ENCODE peak calls at places on chromosomes 4 and X, in seven cellular contexts. One of them, this sample, is unnamed.

GRCh38 chrX:85084770-85085393 is 81.2 kb downstream of the APOOL start:
- DNase-seq in WTC11: no peak
- DNase-seq in Calu3: peak
- DNase-seq in Panc1: no peak
- DNase-seq in fibroblast of the aortic adventitia: peak
- DNase-seq in fibroblast of mammary gland: peak
- DNase-seq in AG10803: peak
- DNase-seq in this sample: no peak

GRCh38 chr4:138639018-138639876 is 376.3 kb upstream of the NOCT start:
- DNase-seq in Calu3: no peak
- DNase-seq in WTC11: no peak
- DNase-seq in Panc1: no peak
- DNase-seq in fibroblast of mammary gland: peak
- DNase-seq in fibroblast of the aortic adventitia: peak
- DNase-seq in AG10803: peak
- DNase-seq in this sample: no peak

GRCh38 chr4:56310401-56310800 is 76.9 kb downstream of the AASDH start:
- DNase-seq in Calu3: no peak
- DNase-seq in fibroblast of mammary gland: no peak
- DNase-seq in WTC11: no peak
- DNase-seq in fibroblast of the aortic adventitia: no peak
- DNase-seq in AG10803: no peak
- DNase-seq in Panc1: no peak
- DNase-seq in this sample: no peak

GRCh38 chr4:54277691-54278090 is 48.6 kb downstream of the PDGFRA start:
- DNase-seq in Panc1: no peak
- DNase-seq in fibroblast of the aortic adventitia: peak
- DNase-seq in Calu3: peak
- DNase-seq in fibroblast of mammary gland: peak
- DNase-seq in WTC11: no peak
- DNase-seq in AG10803: peak
- DNase-seq in this sample: no peak

GRCh38 chr4:128285085-128286023 is 2.3 kb downstream of the PGRMC2 start:
- DNase-seq in WTC11: no peak
- DNase-seq in AG10803: peak
- DNase-seq in fibroblast of mammary gland: peak
- DNase-seq in Panc1: no peak
- DNase-seq in Calu3: no peak
- DNase-seq in fibroblast of the aortic adventitia: peak
- DNase-seq in this sample: no peak

GRCh38 chr4:110865611-110866254 is 242.9 kb upstream of the PITX2 start:
- DNase-seq in fibroblast of the aortic adventitia: peak
- DNase-seq in WTC11: no peak
- DNase-seq in Panc1: no peak
- DNase-seq in fibroblast of mammary gland: peak
- DNase-seq in Calu3: no peak
- DNase-seq in AG10803: peak
- DNase-seq in this sample: no peak

GRCh38 chr4:147924604-147925412 is 192.9 kb downstream of the ARHGAP10 start:
- DNase-seq in AG10803: peak
- DNase-seq in WTC11: peak
- DNase-seq in fibroblast of the aortic adventitia: peak
- DNase-seq in Calu3: peak
- DNase-seq in Panc1: no peak
- DNase-seq in fibroblast of mammary gland: peak
- DNase-seq in this sample: peak

GRCh38 chr4:73917081-73917501 is 47.9 kb downstream of the CXCL1 start:
- DNase-seq in AG10803: peak
- DNase-seq in Panc1: no peak
- DNase-seq in fibroblast of mammary gland: peak
- DNase-seq in fibroblast of the aortic adventitia: peak
- DNase-seq in WTC11: no peak
- DNase-seq in Calu3: no peak
- DNase-seq in this sample: no peak

GRCh38 chr4:2791518-2792395 is 1.1 kb upstream of the SH3BP2 start:
- DNase-seq in fibroblast of mammary gland: no peak
- DNase-seq in Panc1: no peak
- DNase-seq in Calu3: no peak
- DNase-seq in AG10803: no peak
- DNase-seq in WTC11: no peak
- DNase-seq in fibroblast of the aortic adventitia: no peak
- DNase-seq in this sample: peak

GRCh38 chrX:2401590-2402360 is 99.0 kb downstream of the DHRSX start:
- DNase-seq in WTC11: no peak
- DNase-seq in Panc1: no peak
- DNase-seq in fibroblast of mammary gland: no peak
- DNase-seq in AG10803: peak
- DNase-seq in Calu3: no peak
- DNase-seq in fibroblast of the aortic adventitia: no peak
- DNase-seq in this sample: no peak

GRCh38 chrX:29691044-29691443 is 524.3 kb upstream of the MAGEB2 start:
- DNase-seq in AG10803: no peak
- DNase-seq in fibroblast of the aortic adventitia: no peak
- DNase-seq in Panc1: no peak
- DNase-seq in fibroblast of mammary gland: no peak
- DNase-seq in WTC11: no peak
- DNase-seq in Calu3: no peak
- DNase-seq in this sample: no peak

GRCh38 chr4:182569561-182569960 is 326.4 kb downstream of the TENM3 start:
- DNase-seq in fibroblast of the aortic adventitia: no peak
- DNase-seq in fibroblast of mammary gland: no peak
- DNase-seq in Panc1: no peak
- DNase-seq in Calu3: no peak
- DNase-seq in WTC11: no peak
- DNase-seq in AG10803: no peak
- DNase-seq in this sample: no peak

GRCh38 chr4:96228463-96228862 is 388.6 kb downstream of the PDHA2 start:
- DNase-seq in fibroblast of the aortic adventitia: no peak
- DNase-seq in AG10803: no peak
- DNase-seq in Panc1: no peak
- DNase-seq in Calu3: no peak
- DNase-seq in fibroblast of mammary gland: no peak
- DNase-seq in WTC11: no peak
- DNase-seq in this sample: no peak

GRCh38 chr4:646460-646859 is 21.1 kb downstream of the PDE6B start:
- DNase-seq in fibroblast of the aortic adventitia: no peak
- DNase-seq in WTC11: no peak
- DNase-seq in fibroblast of mammary gland: no peak
- DNase-seq in Calu3: no peak
- DNase-seq in AG10803: no peak
- DNase-seq in Panc1: no peak
- DNase-seq in this sample: no peak

GRCh38 chr4:124722069-124722468 is 9.5 kb upstream of the ANKRD50 start:
- DNase-seq in Panc1: no peak
- DNase-seq in WTC11: no peak
- DNase-seq in Calu3: no peak
- DNase-seq in fibroblast of the aortic adventitia: peak
- DNase-seq in fibroblast of mammary gland: peak
- DNase-seq in AG10803: no peak
- DNase-seq in this sample: no peak

GRCh38 chr4:138891610-138892009 is 124.0 kb upstream of the NOCT start:
- DNase-seq in Calu3: no peak
- DNase-seq in Panc1: no peak
- DNase-seq in AG10803: peak
- DNase-seq in fibroblast of the aortic adventitia: no peak
- DNase-seq in WTC11: no peak
- DNase-seq in fibroblast of mammary gland: no peak
- DNase-seq in this sample: peak

GRCh38 chr4:185224597-185224996 is 15.2 kb downstream of the SNX25 start:
- DNase-seq in Calu3: no peak
- DNase-seq in fibroblast of mammary gland: no peak
- DNase-seq in WTC11: no peak
- DNase-seq in AG10803: no peak
- DNase-seq in Panc1: no peak
- DNase-seq in fibroblast of the aortic adventitia: no peak
- DNase-seq in this sample: no peak

GRCh38 chr4:98641393-98641792 is 17.0 kb downstream of the TSPAN5 start:
- DNase-seq in fibroblast of the aortic adventitia: no peak
- DNase-seq in Calu3: no peak
- DNase-seq in WTC11: no peak
- DNase-seq in fibroblast of mammary gland: no peak
- DNase-seq in AG10803: no peak
- DNase-seq in Panc1: no peak
- DNase-seq in this sample: no peak

GRCh38 chr4:98638661-98639060 is 19.8 kb downstream of the TSPAN5 start:
- DNase-seq in fibroblast of the aortic adventitia: no peak
- DNase-seq in Calu3: no peak
- DNase-seq in AG10803: no peak
- DNase-seq in Panc1: no peak
- DNase-seq in WTC11: no peak
- DNase-seq in fibroblast of mammary gland: peak
- DNase-seq in this sample: no peak

GRCh38 chr4:98639523-98639922 is 18.9 kb downstream of the TSPAN5 start:
- DNase-seq in fibroblast of mammary gland: no peak
- DNase-seq in AG10803: no peak
- DNase-seq in WTC11: no peak
- DNase-seq in Panc1: no peak
- DNase-seq in fibroblast of the aortic adventitia: peak
- DNase-seq in Calu3: no peak
- DNase-seq in this sample: no peak

GRCh38 chr4:98641906-98642668 is 16.3 kb downstream of the TSPAN5 start:
- DNase-seq in AG10803: peak
- DNase-seq in WTC11: no peak
- DNase-seq in Calu3: no peak
- DNase-seq in fibroblast of the aortic adventitia: peak
- DNase-seq in Panc1: no peak
- DNase-seq in fibroblast of mammary gland: no peak
- DNase-seq in this sample: no peak

DNA sequence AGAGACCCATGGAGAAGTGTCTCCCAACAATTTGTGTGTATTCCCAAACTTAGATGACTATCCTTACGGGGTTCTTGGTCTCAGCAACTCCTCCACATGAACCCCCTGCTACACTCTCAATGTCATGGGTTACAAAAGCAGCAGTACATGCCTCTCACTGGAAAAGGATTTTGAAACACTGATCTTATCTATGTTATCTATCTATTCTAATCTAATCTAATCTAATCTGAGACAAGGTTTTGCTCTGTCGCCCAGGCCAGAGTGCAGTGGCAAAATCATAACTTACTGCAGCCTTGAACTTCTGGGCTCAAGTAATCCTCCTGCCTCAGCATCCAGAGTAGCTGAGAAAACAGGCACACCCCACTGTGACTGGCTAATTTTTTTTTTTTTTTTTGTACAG is 19.3 kb downstream of the TSPAN5 start:
- DNase-seq in Calu3: no peak
- DNase-seq in fibroblast of mammary gland: no peak
- DNase-seq in Panc1: no peak
- DNase-seq in WTC11: no peak
- DNase-seq in fibroblast of the aortic adventitia: peak
- DNase-seq in AG10803: no peak
- DNase-seq in this sample: no peak
- TF ChIP-seq CTCF in Calu3: no peak
- TF ChIP-seq CTCF in fibroblast of mammary gland: no peak
- TF ChIP-seq CTCF in Panc1: no peak
- TF ChIP-seq CTCF in WTC11: no peak
- TF ChIP-seq CTCF in fibroblast of the aortic adventitia: no peak
- TF ChIP-seq CTCF in AG10803: no peak
- TF ChIP-seq CTCF in this sample: no peak

GRCh38 chr4:88215351-88215750 is 56.9 kb upstream of the ABCG2 start:
- DNase-seq in Panc1: no peak
- DNase-seq in fibroblast of mammary gland: peak
- DNase-seq in fibroblast of the aortic adventitia: no peak
- DNase-seq in AG10803: no peak
- DNase-seq in WTC11: no peak
- DNase-seq in Calu3: no peak
- DNase-seq in this sample: no peak
- TF ChIP-seq CTCF in Panc1: no peak
- TF ChIP-seq CTCF in fibroblast of mammary gland: no peak
- TF ChIP-seq CTCF in fibroblast of the aortic adventitia: no peak
- TF ChIP-seq CTCF in AG10803: no peak
- TF ChIP-seq CTCF in WTC11: no peak
- TF ChIP-seq CTCF in Calu3: no peak
- TF ChIP-seq CTCF in this sample: no peak

DNA sequence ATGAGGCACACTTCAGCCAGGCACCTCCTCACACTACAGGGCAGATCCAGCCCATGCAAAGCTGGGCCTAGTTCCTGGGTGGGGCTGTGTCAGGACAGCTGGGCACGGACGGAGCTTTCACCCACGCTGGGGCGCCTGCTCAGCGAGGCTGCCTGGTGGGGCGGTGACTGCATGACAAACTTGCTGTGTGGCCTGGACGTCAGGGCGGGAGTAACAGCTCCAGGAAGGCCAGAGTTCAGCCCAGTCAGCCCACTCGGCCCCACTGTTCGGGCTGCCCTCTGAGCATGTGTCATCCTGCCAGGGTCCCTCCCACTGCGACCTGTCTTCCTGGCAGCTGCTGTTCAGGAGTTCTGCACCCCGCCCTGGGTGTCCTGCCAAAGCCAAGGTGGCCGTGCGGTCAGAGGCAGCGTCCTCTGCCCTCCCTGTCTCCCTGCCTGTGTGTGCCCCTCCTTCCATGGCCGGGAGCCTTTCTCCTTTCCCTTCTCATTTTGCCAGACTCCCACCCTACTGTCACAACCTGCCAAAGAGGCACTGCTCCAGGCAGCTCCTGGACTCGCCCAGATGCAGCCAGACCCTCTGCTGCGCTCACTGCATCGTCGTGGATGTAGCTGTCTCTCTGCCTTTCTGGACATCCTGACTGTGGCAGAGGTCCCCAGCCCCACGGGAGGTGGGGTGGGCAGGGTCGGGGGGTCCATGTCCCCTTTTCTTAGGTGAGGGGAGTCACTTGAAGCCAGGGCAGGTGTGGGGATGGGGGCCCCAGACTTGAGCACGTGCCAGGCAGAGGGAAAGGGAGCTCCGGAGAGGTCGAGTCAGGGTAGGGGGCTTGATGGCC is 33.0 kb upstream of the KIAA0232 start:
- DNase-seq in WTC11: no peak
- DNase-seq in Calu3: peak
- DNase-seq in fibroblast of mammary gland: peak
- DNase-seq in Panc1: no peak
- DNase-seq in AG10803: peak
- DNase-seq in fibroblast of the aortic adventitia: peak
- DNase-seq in this sample: no peak
- TF ChIP-seq CTCF in WTC11: no peak
- TF ChIP-seq CTCF in Calu3: no peak
- TF ChIP-seq CTCF in fibroblast of mammary gland: no peak
- TF ChIP-seq CTCF in Panc1: no peak
- TF ChIP-seq CTCF in AG10803: no peak
- TF ChIP-seq CTCF in fibroblast of the aortic adventitia: no peak
- TF ChIP-seq CTCF in this sample: no peak

DNA sequence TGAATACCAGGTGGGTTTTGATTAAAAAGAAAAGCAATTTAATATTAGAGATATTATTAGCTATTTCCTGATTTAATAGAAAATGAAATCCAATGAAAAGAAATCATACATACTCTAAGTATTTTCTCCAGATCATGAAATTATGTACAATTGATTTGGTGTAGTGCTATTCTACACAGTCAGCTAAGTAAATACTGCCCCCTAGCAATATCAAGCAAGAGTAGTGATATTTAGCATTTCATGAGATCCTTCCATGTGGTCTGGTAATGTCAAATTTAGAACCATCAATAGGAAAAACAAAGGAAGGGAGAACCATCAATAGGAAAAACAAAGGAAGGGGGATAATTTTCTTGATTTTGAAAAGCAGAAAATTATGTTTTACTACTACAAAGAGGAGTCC is 114.6 kb downstream of the TBCK start:
- DNase-seq in fibroblast of the aortic adventitia: peak
- DNase-seq in AG10803: peak
- DNase-seq in Panc1: no peak
- DNase-seq in fibroblast of mammary gland: peak
- DNase-seq in Calu3: no peak
- DNase-seq in WTC11: no peak
- DNase-seq in this sample: no peak
- TF ChIP-seq CTCF in fibroblast of the aortic adventitia: peak
- TF ChIP-seq CTCF in AG10803: peak
- TF ChIP-seq CTCF in Panc1: peak
- TF ChIP-seq CTCF in fibroblast of mammary gland: peak
- TF ChIP-seq CTCF in Calu3: no peak
- TF ChIP-seq CTCF in WTC11: no peak
- TF ChIP-seq CTCF in this sample: peak

This sample was measured in WERI-Rb-1.